ENCODE peak calls at places on chromosome 16, in four cellular contexts. N, L, Y and M are unnamed samples.

GRCh38 chr16:3952342-3953131 is 72.0 kb upstream of the CREBBP start:
- DNase-seq in Y (no peak), L (no peak), N (no peak), M (no peak)

GRCh38 chr16:73036074-73036826 is 11.7 kb downstream of the ZFHX3 start:
- DNase-seq in N (no peak), L (peak), Y (no peak), M (no peak)

GRCh38 chr16:14050297-14051027 is 20.7 kb upstream of the MRTFB start:
- DNase-seq in N (peak), Y (no peak), L (peak), M (no peak)

GRCh38 chr16:72673118-72673517 is 374.8 kb downstream of the ZFHX3 start:
- DNase-seq in N (no peak), Y (no peak), L (no peak), M (no peak)

GRCh38 chr16:19913306-19913717 is 28.7 kb upstream of the GPRC5B start:
- DNase-seq in N (no peak), L (no peak), Y (no peak), M (no peak)

GRCh38 chr16:84451781-84452180 is 52.7 kb downstream of the MEAK7 start:
- DNase-seq in L (no peak), N (no peak), Y (no peak), M (no peak)

GRCh38 chr16:11163761-11164261 is 92.2 kb downstream of the SOCS1 start:
- DNase-seq in L (no peak), N (no peak), Y (no peak), M (no peak)

GRCh38 chr16:19502395-19503131 is 19.3 kb downstream of the GDE1 start:
- DNase-seq in Y (peak), L (peak), N (peak), M (peak)